ENCODE peak calls at places on chromosomes 13 and 19, in seven cellular contexts. One of them, this sample, is unnamed.

GRCh38 chr13:39565036-39565949 is 37.7 kb downstream of the LHFPL6 start:
- DNase-seq in fibroblast of the aortic adventitia: peak
- DNase-seq in astrocyte of the spinal cord: peak
- DNase-seq in left ventricle myocardium inferior: no peak
- DNase-seq in thoracic aorta: no peak
- DNase-seq in CD4-positive, alpha-beta T cell: no peak
- DNase-seq in mesothelial cell of epicardium: no peak
- DNase-seq in this sample: no peak

GRCh38 chr13:73337511-73337910 is 278.7 kb downstream of the KLF5 start:
- DNase-seq in fibroblast of the aortic adventitia: no peak
- DNase-seq in astrocyte of the spinal cord: no peak
- DNase-seq in left ventricle myocardium inferior: no peak
- DNase-seq in thoracic aorta: no peak
- DNase-seq in CD4-positive, alpha-beta T cell: no peak
- DNase-seq in mesothelial cell of epicardium: no peak
- DNase-seq in this sample: no peak

GRCh38 chr13:33125821-33126570 is 109.8 kb downstream of the KL start:
- DNase-seq in fibroblast of the aortic adventitia: peak
- DNase-seq in astrocyte of the spinal cord: peak
- DNase-seq in left ventricle myocardium inferior: peak
- DNase-seq in thoracic aorta: peak
- DNase-seq in CD4-positive, alpha-beta T cell: no peak
- DNase-seq in mesothelial cell of epicardium: no peak
- DNase-seq in this sample: no peak

GRCh38 chr19:29263305-29264080 is 50.5 kb upstream of the UQCRFS1 start:
- DNase-seq in fibroblast of the aortic adventitia: peak
- DNase-seq in astrocyte of the spinal cord: no peak
- DNase-seq in left ventricle myocardium inferior: peak
- DNase-seq in thoracic aorta: no peak
- DNase-seq in CD4-positive, alpha-beta T cell: peak
- DNase-seq in mesothelial cell of epicardium: peak
- DNase-seq in this sample: peak

GRCh38 chr13:72504026-72504925 is 223.2 kb downstream of the MZT1 start:
- DNase-seq in fibroblast of the aortic adventitia: no peak
- DNase-seq in astrocyte of the spinal cord: peak
- DNase-seq in left ventricle myocardium inferior: no peak
- DNase-seq in thoracic aorta: no peak
- DNase-seq in CD4-positive, alpha-beta T cell: no peak
- DNase-seq in mesothelial cell of epicardium: no peak
- DNase-seq in this sample: no peak

GRCh38 chr19:49689133-49690072 is at the start of gene ADM5:
- DNase-seq in fibroblast of the aortic adventitia: no peak
- DNase-seq in astrocyte of the spinal cord: no peak
- DNase-seq in left ventricle myocardium inferior: peak
- DNase-seq in thoracic aorta: no peak
- DNase-seq in CD4-positive, alpha-beta T cell: no peak
- DNase-seq in mesothelial cell of epicardium: peak
- DNase-seq in this sample: no peak

GRCh38 chr13:98972627-98973026 is 5.2 kb downstream of the DOCK9 start:
- DNase-seq in fibroblast of the aortic adventitia: peak
- DNase-seq in astrocyte of the spinal cord: peak
- DNase-seq in left ventricle myocardium inferior: no peak
- DNase-seq in thoracic aorta: no peak
- DNase-seq in CD4-positive, alpha-beta T cell: no peak
- DNase-seq in mesothelial cell of epicardium: no peak
- DNase-seq in this sample: no peak

GRCh38 chr13:71339010-71339409 is 528.0 kb downstream of the DACH1 start:
- DNase-seq in fibroblast of the aortic adventitia: no peak
- DNase-seq in astrocyte of the spinal cord: no peak
- DNase-seq in left ventricle myocardium inferior: no peak
- DNase-seq in thoracic aorta: no peak
- DNase-seq in CD4-positive, alpha-beta T cell: no peak
- DNase-seq in mesothelial cell of epicardium: no peak
- DNase-seq in this sample: no peak

GRCh38 chr19:43610493-43610892 is 1.4 kb upstream of the SRRM5 start:
- DNase-seq in fibroblast of the aortic adventitia: no peak
- DNase-seq in astrocyte of the spinal cord: peak
- DNase-seq in left ventricle myocardium inferior: no peak
- DNase-seq in thoracic aorta: no peak
- DNase-seq in CD4-positive, alpha-beta T cell: no peak
- DNase-seq in mesothelial cell of epicardium: no peak
- DNase-seq in this sample: no peak

DNA sequence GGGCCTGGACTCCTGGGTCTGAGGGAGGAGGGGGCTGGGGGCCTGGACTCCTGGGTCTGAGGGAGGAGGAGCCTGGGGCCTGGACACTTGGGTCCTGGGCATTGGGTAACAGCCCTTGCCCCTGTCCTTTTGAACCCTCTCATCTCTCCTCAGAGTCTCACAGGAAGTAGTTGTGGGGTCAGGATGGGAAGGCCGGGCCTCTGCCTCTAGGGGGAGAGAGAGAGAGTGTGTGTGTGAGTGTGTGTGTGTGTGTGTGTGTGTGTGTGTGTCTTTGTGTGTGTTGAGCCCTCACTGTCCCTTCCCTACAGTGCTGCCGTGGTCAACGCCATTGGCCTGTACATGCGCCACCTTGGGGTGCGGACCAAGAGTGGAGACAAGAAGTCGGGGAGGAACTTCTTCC is 10.9 kb downstream of the ARHGEF1 start:
- DNase-seq in fibroblast of the aortic adventitia: no peak
- DNase-seq in astrocyte of the spinal cord: no peak
- DNase-seq in left ventricle myocardium inferior: no peak
- DNase-seq in thoracic aorta: no peak
- DNase-seq in CD4-positive, alpha-beta T cell: no peak
- DNase-seq in mesothelial cell of epicardium: no peak
- DNase-seq in this sample: no peak
- TF ChIP-seq CTCF in fibroblast of the aortic adventitia: no peak
- TF ChIP-seq CTCF in astrocyte of the spinal cord: peak
- TF ChIP-seq CTCF in left ventricle myocardium inferior: no peak
- TF ChIP-seq CTCF in thoracic aorta: no peak
- TF ChIP-seq CTCF in CD4-positive, alpha-beta T cell: no peak
- TF ChIP-seq CTCF in mesothelial cell of epicardium: no peak
- TF ChIP-seq CTCF in this sample: no peak

GRCh38 chr13:42495751-42496150 is 78.2 kb upstream of the TNFSF11 start:
- DNase-seq in fibroblast of the aortic adventitia: no peak
- DNase-seq in astrocyte of the spinal cord: no peak
- DNase-seq in left ventricle myocardium inferior: no peak
- DNase-seq in thoracic aorta: no peak
- DNase-seq in CD4-positive, alpha-beta T cell: no peak
- DNase-seq in mesothelial cell of epicardium: no peak
- DNase-seq in this sample: no peak

GRCh38 chr13:42494157-42494556 is 79.8 kb upstream of the TNFSF11 start:
- DNase-seq in fibroblast of the aortic adventitia: no peak
- DNase-seq in astrocyte of the spinal cord: no peak
- DNase-seq in left ventricle myocardium inferior: no peak
- DNase-seq in thoracic aorta: no peak
- DNase-seq in CD4-positive, alpha-beta T cell: no peak
- DNase-seq in mesothelial cell of epicardium: no peak
- DNase-seq in this sample: no peak

GRCh38 chr13:42495256-42495655 is 78.7 kb upstream of the TNFSF11 start:
- DNase-seq in fibroblast of the aortic adventitia: peak
- DNase-seq in astrocyte of the spinal cord: no peak
- DNase-seq in left ventricle myocardium inferior: no peak
- DNase-seq in thoracic aorta: no peak
- DNase-seq in CD4-positive, alpha-beta T cell: no peak
- DNase-seq in mesothelial cell of epicardium: no peak
- DNase-seq in this sample: no peak

GRCh38 chr13:42497798-42498197 is 76.2 kb upstream of the TNFSF11 start:
- DNase-seq in fibroblast of the aortic adventitia: peak
- DNase-seq in astrocyte of the spinal cord: peak
- DNase-seq in left ventricle myocardium inferior: no peak
- DNase-seq in thoracic aorta: no peak
- DNase-seq in CD4-positive, alpha-beta T cell: no peak
- DNase-seq in mesothelial cell of epicardium: no peak
- DNase-seq in this sample: no peak

DNA sequence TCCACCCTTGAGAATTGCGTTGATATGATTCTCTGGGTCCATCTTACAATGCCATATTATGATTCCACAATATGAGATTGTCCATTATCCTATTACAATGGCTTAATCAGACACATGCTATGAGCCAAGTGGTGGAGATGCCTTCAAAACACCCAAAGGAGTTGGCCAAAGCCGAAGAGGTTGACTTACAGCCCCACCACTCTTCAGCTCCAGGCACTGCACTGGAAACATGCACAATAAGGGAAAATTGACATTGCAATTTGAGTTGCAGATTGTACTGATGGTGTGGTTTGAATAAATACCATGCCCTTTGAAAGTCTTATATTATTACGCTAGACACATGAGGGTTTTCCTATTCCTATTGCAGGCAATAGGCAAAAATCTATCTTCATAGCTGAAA is 75.4 kb upstream of the TNFSF11 start:
- DNase-seq in fibroblast of the aortic adventitia: peak
- DNase-seq in astrocyte of the spinal cord: no peak
- DNase-seq in left ventricle myocardium inferior: no peak
- DNase-seq in thoracic aorta: no peak
- DNase-seq in CD4-positive, alpha-beta T cell: no peak
- DNase-seq in mesothelial cell of epicardium: no peak
- DNase-seq in this sample: no peak
- TF ChIP-seq CTCF in fibroblast of the aortic adventitia: peak
- TF ChIP-seq CTCF in astrocyte of the spinal cord: peak
- TF ChIP-seq CTCF in left ventricle myocardium inferior: no peak
- TF ChIP-seq CTCF in thoracic aorta: no peak
- TF ChIP-seq CTCF in CD4-positive, alpha-beta T cell: no peak
- TF ChIP-seq CTCF in mesothelial cell of epicardium: no peak
- TF ChIP-seq CTCF in this sample: no peak

GRCh38 chr13:64470751-64471150 is 2759.4 kb downstream of the PCDH9 start:
- DNase-seq in fibroblast of the aortic adventitia: no peak
- DNase-seq in astrocyte of the spinal cord: no peak
- DNase-seq in left ventricle myocardium inferior: no peak
- DNase-seq in thoracic aorta: no peak
- DNase-seq in CD4-positive, alpha-beta T cell: no peak
- DNase-seq in mesothelial cell of epicardium: no peak
- DNase-seq in this sample: no peak

GRCh38 chr13:64471916-64472315 is 2758.2 kb downstream of the PCDH9 start:
- DNase-seq in fibroblast of the aortic adventitia: peak
- DNase-seq in astrocyte of the spinal cord: peak
- DNase-seq in left ventricle myocardium inferior: no peak
- DNase-seq in thoracic aorta: no peak
- DNase-seq in CD4-positive, alpha-beta T cell: no peak
- DNase-seq in mesothelial cell of epicardium: no peak
- DNase-seq in this sample: no peak
- TF ChIP-seq CTCF in fibroblast of the aortic adventitia: peak
- TF ChIP-seq CTCF in astrocyte of the spinal cord: peak
- TF ChIP-seq CTCF in left ventricle myocardium inferior: no peak
- TF ChIP-seq CTCF in thoracic aorta: peak
- TF ChIP-seq CTCF in CD4-positive, alpha-beta T cell: no peak
- TF ChIP-seq CTCF in mesothelial cell of epicardium: peak
- TF ChIP-seq CTCF in this sample: no peak

DNA sequence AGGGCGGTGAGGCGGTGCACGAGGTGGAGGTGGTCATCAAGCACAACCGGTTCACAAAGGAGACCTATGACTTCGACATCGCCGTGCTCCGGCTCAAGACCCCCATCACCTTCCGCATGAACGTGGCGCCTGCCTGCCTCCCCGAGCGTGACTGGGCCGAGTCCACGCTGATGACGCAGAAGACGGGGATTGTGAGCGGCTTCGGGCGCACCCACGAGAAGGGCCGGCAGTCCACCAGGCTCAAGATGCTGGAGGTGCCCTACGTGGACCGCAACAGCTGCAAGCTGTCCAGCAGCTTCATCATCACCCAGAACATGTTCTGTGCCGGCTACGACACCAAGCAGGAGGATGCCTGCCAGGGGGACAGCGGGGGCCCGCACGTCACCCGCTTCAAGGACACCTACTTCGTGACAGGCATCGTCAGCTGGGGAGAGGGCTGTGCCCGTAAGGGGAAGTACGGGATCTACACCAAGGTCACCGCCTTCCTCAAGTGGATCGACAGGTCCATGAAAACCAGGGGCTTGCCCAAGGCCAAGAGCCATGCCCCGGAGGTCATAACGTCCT is 9.4 kb upstream of the PROZ start:
- DNase-seq in fibroblast of the aortic adventitia: no peak
- DNase-seq in astrocyte of the spinal cord: no peak
- DNase-seq in left ventricle myocardium inferior: no peak
- DNase-seq in thoracic aorta: no peak
- DNase-seq in CD4-positive, alpha-beta T cell: no peak
- DNase-seq in mesothelial cell of epicardium: no peak
- DNase-seq in this sample: no peak
- TF ChIP-seq CTCF in fibroblast of the aortic adventitia: no peak
- TF ChIP-seq CTCF in astrocyte of the spinal cord: no peak
- TF ChIP-seq CTCF in left ventricle myocardium inferior: no peak
- TF ChIP-seq CTCF in thoracic aorta: no peak
- TF ChIP-seq CTCF in CD4-positive, alpha-beta T cell: no peak
- TF ChIP-seq CTCF in mesothelial cell of epicardium: no peak
- TF ChIP-seq CTCF in this sample: no peak

GRCh38 chr19:15087182-15087581 is 5.2 kb downstream of the OR1I1 start:
- DNase-seq in fibroblast of the aortic adventitia: no peak
- DNase-seq in astrocyte of the spinal cord: no peak
- DNase-seq in left ventricle myocardium inferior: no peak
- DNase-seq in thoracic aorta: no peak
- DNase-seq in CD4-positive, alpha-beta T cell: no peak
- DNase-seq in mesothelial cell of epicardium: no peak
- DNase-seq in this sample: no peak

GRCh38 chr19:15081911-15082310 is at the start of gene OR1I1:
- DNase-seq in fibroblast of the aortic adventitia: no peak
- DNase-seq in astrocyte of the spinal cord: no peak
- DNase-seq in left ventricle myocardium inferior: no peak
- DNase-seq in thoracic aorta: no peak
- DNase-seq in CD4-positive, alpha-beta T cell: no peak
- DNase-seq in mesothelial cell of epicardium: no peak
- DNase-seq in this sample: no peak
- TF ChIP-seq CTCF in fibroblast of the aortic adventitia: no peak
- TF ChIP-seq CTCF in astrocyte of the spinal cord: no peak
- TF ChIP-seq CTCF in left ventricle myocardium inferior: no peak
- TF ChIP-seq CTCF in thoracic aorta: no peak
- TF ChIP-seq CTCF in CD4-positive, alpha-beta T cell: no peak
- TF ChIP-seq CTCF in mesothelial cell of epicardium: no peak
- TF ChIP-seq CTCF in this sample: no peak

DNA sequence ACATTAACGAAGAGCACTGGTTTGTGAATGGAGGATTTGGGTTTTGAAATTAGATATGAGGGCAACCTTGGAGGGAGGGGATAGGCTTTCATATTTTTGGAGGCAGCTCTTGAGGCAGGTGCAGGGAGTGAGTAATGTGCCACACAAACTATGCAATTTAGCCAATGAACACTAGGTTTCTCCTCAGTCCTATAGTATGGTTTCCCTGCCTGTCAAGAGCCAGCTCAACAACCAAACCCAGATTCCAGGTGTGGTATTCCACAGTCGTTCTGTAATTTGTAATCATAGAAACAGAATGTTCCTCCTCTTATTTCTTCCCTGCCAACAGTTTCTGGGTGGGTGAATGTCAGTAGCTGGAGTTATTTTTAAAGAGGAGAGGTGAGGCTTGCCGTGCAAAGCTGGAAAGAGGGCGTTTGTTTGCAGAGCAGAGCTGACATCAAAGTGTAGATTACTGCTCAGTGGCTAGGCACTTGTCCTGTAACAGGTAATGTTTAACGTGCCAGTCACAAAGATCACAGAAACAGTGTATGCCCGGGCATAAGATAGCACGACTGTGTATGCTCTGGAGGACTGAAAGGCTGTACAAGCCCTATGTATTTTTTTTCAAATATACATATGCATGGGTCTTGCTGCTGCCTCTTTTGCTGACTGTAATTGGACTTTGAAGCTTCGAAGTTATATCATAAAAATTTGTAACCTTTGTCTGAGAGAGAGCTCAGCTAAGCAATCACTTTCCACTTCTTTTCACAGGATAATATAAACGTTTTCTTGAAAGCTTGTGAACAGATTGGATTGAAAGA is 124.3 kb downstream of the LMO7 start:
- DNase-seq in fibroblast of the aortic adventitia: no peak
- DNase-seq in astrocyte of the spinal cord: no peak
- DNase-seq in left ventricle myocardium inferior: no peak
- DNase-seq in thoracic aorta: no peak
- DNase-seq in CD4-positive, alpha-beta T cell: peak
- DNase-seq in mesothelial cell of epicardium: no peak
- DNase-seq in this sample: no peak
- TF ChIP-seq CTCF in fibroblast of the aortic adventitia: peak
- TF ChIP-seq CTCF in astrocyte of the spinal cord: no peak
- TF ChIP-seq CTCF in left ventricle myocardium inferior: peak
- TF ChIP-seq CTCF in thoracic aorta: no peak
- TF ChIP-seq CTCF in CD4-positive, alpha-beta T cell: peak
- TF ChIP-seq CTCF in mesothelial cell of epicardium: no peak
- TF ChIP-seq CTCF in this sample: no peak

This sample was measured in omental fat pad.